ENCODE peak calls at places on chromosome 11, in five cellular contexts. T is tibial artery, A is fibroblast of pulmonary artery, R is heart right ventricle, E is tibial nerve. V is an unnamed sample.

GRCh38 chr11:69154211-69154913 is 1.4 kb upstream of the SMIM38 start:
- DNase-seq in T (no peak), A (no peak), R (no peak), E (no peak), V (no peak)

GRCh38 chr11:93031386-93031785 is 61.9 kb downstream of the MTNR1B start:
- DNase-seq in T (no peak), A (peak; percentile 20), R (no peak), E (no peak), V (no peak)

GRCh38 chr11:120780239-120780638 is 243.7 kb upstream of the TBCEL start:
- DNase-seq in T (no peak), A (peak; percentile 57), R (no peak), E (no peak), V (no peak)

GRCh38 chr11:29449280-29450074 is 567.4 kb downstream of the KCNA4 start:
- DNase-seq in T (no peak), A (peak; percentile 36), R (no peak), E (no peak), V (no peak)

GRCh38 chr11:92576315-92576714 is 351.7 kb downstream of the FAT3 start:
- DNase-seq in T (no peak), A (no peak), R (no peak), E (no peak), V (no peak)

GRCh38 chr11:72100462-72100861 is 2.6 kb downstream of the LAMTOR1 start:
- DNase-seq in T (no peak), A (no peak), R (no peak), E (no peak), V (no peak)

GRCh38 chr11:37724305-37724704 is 1126.3 kb upstream of the RAG2 start:
- DNase-seq in T (no peak), A (no peak), R (no peak), E (no peak), V (no peak)

GRCh38 chr11:102476812-102477211 is 24.2 kb upstream of the TMEM123 start:
- DNase-seq in T (no peak), A (peak; percentile 51), R (peak; percentile 19), E (no peak), V (no peak)

GRCh38 chr11:64876835-64877341 is 1.5 kb downstream of the EHD1 start:
- DNase-seq in T (no peak), A (peak; percentile 39), R (no peak), E (no peak), V (no peak)

GRCh38 chr11:13984616-13985474 is 22.3 kb downstream of the SPON1 start:
- DNase-seq in T (no peak), A (peak; percentile 16), R (no peak), E (no peak), V (peak; percentile 66)

GRCh38 chr11:123062892-123063395 is 1.0 kb upstream of the HSPA8 start:
- DNase-seq in T (no peak), A (peak; percentile 58), R (no peak), E (no peak), V (no peak)

GRCh38 chr11:123057604-123058305 is 4.2 kb downstream of the HSPA8 start:
- DNase-seq in T (no peak), A (no peak), R (no peak), E (no peak), V (no peak)

GRCh38 chr11:123062158-123062891 is 389 bp upstream of the HSPA8 start:
- DNase-seq in T (peak; percentile 99), A (peak; percentile 100), R (peak; percentile 98), E (peak; percentile 98), V (peak; percentile 100)

GRCh38 chr11:123061403-123062157 is at the start of gene HSPA8:
- DNase-seq in T (peak; percentile 81), A (peak; percentile 71), R (peak; percentile 65), E (peak; percentile 53), V (no peak)

DNA sequence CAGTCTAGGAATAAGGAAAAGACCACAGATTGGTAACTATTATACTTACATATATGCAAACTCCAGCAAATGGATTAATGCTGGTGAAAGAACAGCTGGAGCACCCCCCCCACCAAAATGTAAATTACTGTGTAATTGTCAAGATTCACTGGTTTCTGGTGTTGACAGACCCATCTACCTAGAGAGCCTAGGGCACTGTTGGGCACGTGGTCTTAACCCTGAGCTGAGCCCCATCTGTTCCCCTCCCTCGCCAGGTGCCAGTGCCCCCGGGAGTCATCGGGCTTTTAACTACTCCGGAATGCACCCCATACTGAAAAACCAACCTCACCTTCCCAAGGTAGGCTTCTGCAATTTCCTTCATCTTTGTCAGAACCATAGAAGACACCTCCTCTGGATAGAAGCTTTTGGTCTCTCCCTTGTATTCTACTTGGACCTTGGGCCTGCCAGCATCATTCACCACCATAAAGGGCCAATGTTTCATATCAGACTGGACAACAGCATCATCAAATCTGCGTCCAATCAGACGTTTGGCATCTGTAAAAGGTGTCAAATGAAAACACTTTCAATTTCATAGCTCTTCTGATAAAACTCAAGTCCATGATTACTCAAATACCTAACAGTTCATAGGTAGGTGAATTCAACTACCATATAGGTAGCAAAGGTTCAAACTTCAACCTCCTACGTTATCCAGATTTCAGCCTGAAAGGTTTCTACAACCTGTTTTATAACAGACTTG is 1.5 kb downstream of the HSPA8 start:
- DNase-seq in T (no peak), A (no peak), R (no peak), E (no peak), V (no peak)
- TF ChIP-seq CTCF in T (no peak), A (no peak), R (no peak), E (no peak), V (no peak)

GRCh38 chr11:89405629-89406028 is 85.5 kb downstream of the NOX4 start:
- DNase-seq in T (no peak), A (peak; percentile 52), R (no peak), E (no peak), V (no peak)
- TF ChIP-seq CTCF in T (no peak), A (peak; percentile 34), R (no peak), E (no peak), V (no peak)

DNA sequence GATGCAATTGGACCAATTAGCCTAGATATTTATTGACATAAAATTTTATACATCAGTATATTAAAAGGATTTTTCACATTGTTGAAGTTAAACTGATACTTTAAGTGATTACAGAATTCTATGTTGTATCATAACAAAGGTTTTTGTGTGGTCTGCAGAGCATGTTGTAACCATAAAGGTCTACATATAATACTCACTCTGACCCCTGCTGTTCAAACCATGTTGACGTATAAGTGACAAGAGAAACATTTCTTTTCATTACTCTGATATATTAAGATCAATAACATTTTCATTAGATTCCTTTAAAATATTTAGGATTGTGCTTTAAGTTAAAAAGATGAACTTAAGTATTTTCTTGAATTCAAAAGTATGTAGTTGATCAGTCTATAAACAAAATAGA is 63.9 kb downstream of the GAS2 start:
- DNase-seq in T (no peak), A (peak; percentile 14), R (no peak), E (no peak), V (no peak)
- TF ChIP-seq CTCF in T (no peak), A (no peak), R (peak; percentile 35), E (no peak), V (no peak)

DNA sequence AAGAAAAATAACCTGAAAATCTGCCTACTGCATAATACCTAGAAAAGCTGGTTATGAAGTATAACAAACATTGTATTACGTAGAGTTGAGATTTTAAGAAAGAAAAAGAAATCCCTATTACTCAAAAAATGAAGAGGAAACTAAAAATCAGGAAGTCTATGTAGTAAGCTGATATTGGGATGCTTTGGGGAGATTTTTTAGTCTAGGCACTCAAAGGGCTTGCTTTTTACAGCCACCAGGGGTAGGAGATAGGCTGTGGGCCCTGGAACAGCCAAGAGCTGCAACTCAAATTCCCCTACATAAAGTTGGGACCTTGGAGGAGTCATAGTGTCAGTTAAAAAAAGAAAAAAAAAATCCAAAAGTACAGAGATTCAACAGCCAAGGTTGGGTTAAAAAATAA is 90.4 kb downstream of the RELT start:
- DNase-seq in T (no peak), A (no peak), R (no peak), E (no peak), V (no peak)
- TF ChIP-seq CTCF in T (no peak), A (no peak), R (no peak), E (no peak), V (no peak)

GRCh38 chr11:1303196-1303821 is 6.1 kb downstream of the TOLLIP start:
- DNase-seq in T (no peak), A (no peak), R (peak; percentile 10), E (no peak), V (no peak)
- TF ChIP-seq CTCF in T (no peak), A (peak; percentile 17), R (no peak), E (no peak), V (no peak)